ENCODE peak calls at places on chromosomes 13 and 19, in four cellular contexts. One of them, this sample, is unnamed.

GRCh38 chr13:27534108-27534975 is 84.0 kb upstream of the MTIF3 start:
- DNase-seq in heart right ventricle: no peak
- DNase-seq in A549: no peak
- DNase-seq in activated B cell treated with CpG ODN at 0.5 μM for 24 hours: no peak
- DNase-seq in this sample: no peak

GRCh38 chr19:38617283-38617763 is 430 bp downstream of the MAP4K1 start:
- DNase-seq in heart right ventricle: no peak
- DNase-seq in A549: no peak
- DNase-seq in activated B cell treated with CpG ODN at 0.5 μM for 24 hours: no peak
- DNase-seq in this sample: no peak

GRCh38 chr19:46326608-46327007 is 20.3 kb upstream of the PPP5C start:
- DNase-seq in heart right ventricle: no peak
- DNase-seq in A549: no peak
- DNase-seq in activated B cell treated with CpG ODN at 0.5 μM for 24 hours: no peak
- DNase-seq in this sample: no peak

GRCh38 chr13:102617697-102618350 is 21.0 kb downstream of the TPP2 start:
- DNase-seq in heart right ventricle: no peak
- DNase-seq in A549: no peak
- DNase-seq in activated B cell treated with CpG ODN at 0.5 μM for 24 hours: no peak
- DNase-seq in this sample: no peak

GRCh38 chr13:105334211-105334610 is 1201.3 kb downstream of the EFNB2 start:
- DNase-seq in heart right ventricle: no peak
- DNase-seq in A549: no peak
- DNase-seq in activated B cell treated with CpG ODN at 0.5 μM for 24 hours: no peak
- DNase-seq in this sample: no peak

GRCh38 chr19:28960986-28961705 is 251.8 kb downstream of the UQCRFS1 start:
- DNase-seq in heart right ventricle: no peak
- DNase-seq in A549: no peak
- DNase-seq in activated B cell treated with CpG ODN at 0.5 μM for 24 hours: no peak
- DNase-seq in this sample: no peak

GRCh38 chr19:30898353-30899103 is 450.7 kb downstream of the TSHZ3 start:
- DNase-seq in heart right ventricle: no peak
- DNase-seq in A549: no peak
- DNase-seq in activated B cell treated with CpG ODN at 0.5 μM for 24 hours: no peak
- DNase-seq in this sample: no peak

GRCh38 chr19:45473366-45474190 is 5.8 kb downstream of the FOSB start:
- DNase-seq in heart right ventricle: no peak
- DNase-seq in A549: no peak
- DNase-seq in activated B cell treated with CpG ODN at 0.5 μM for 24 hours: no peak
- DNase-seq in this sample: peak

GRCh38 chr13:94710881-94711560 is 1.3 kb downstream of the SOX21 start:
- DNase-seq in heart right ventricle: no peak
- DNase-seq in A549: peak
- DNase-seq in activated B cell treated with CpG ODN at 0.5 μM for 24 hours: no peak
- DNase-seq in this sample: no peak

GRCh38 chr13:25378528-25378927 is 6.8 kb downstream of the ATP8A2 start:
- DNase-seq in heart right ventricle: no peak
- DNase-seq in A549: no peak
- DNase-seq in activated B cell treated with CpG ODN at 0.5 μM for 24 hours: no peak
- DNase-seq in this sample: no peak

GRCh38 chr19:49488046-49488862 is 846 bp downstream of the RPL13A start:
- DNase-seq in heart right ventricle: no peak
- DNase-seq in A549: no peak
- DNase-seq in activated B cell treated with CpG ODN at 0.5 μM for 24 hours: no peak
- DNase-seq in this sample: no peak

GRCh38 chr19:16025108-16026101 is 50.9 kb upstream of the TPM4 start:
- DNase-seq in heart right ventricle: no peak
- DNase-seq in A549: peak
- DNase-seq in activated B cell treated with CpG ODN at 0.5 μM for 24 hours: no peak
- DNase-seq in this sample: peak

GRCh38 chr19:54444737-54445136 is 4.3 kb upstream of the LENG8 start:
- DNase-seq in heart right ventricle: no peak
- DNase-seq in A549: no peak
- DNase-seq in activated B cell treated with CpG ODN at 0.5 μM for 24 hours: no peak
- DNase-seq in this sample: no peak

GRCh38 chr13:40505196-40505595 is 161.2 kb downstream of the FOXO1 start:
- DNase-seq in heart right ventricle: no peak
- DNase-seq in A549: no peak
- DNase-seq in activated B cell treated with CpG ODN at 0.5 μM for 24 hours: no peak
- DNase-seq in this sample: no peak

GRCh38 chr19:33755314-33756020 is 41.2 kb upstream of the KCTD15 start:
- DNase-seq in heart right ventricle: no peak
- DNase-seq in A549: no peak
- DNase-seq in activated B cell treated with CpG ODN at 0.5 μM for 24 hours: no peak
- DNase-seq in this sample: no peak

GRCh38 chr19:33759356-33759755 is 37.3 kb upstream of the KCTD15 start:
- DNase-seq in heart right ventricle: no peak
- DNase-seq in A549: no peak
- DNase-seq in activated B cell treated with CpG ODN at 0.5 μM for 24 hours: no peak
- DNase-seq in this sample: no peak

GRCh38 chr19:33756177-33756576 is 40.5 kb upstream of the KCTD15 start:
- DNase-seq in heart right ventricle: no peak
- DNase-seq in A549: no peak
- DNase-seq in activated B cell treated with CpG ODN at 0.5 μM for 24 hours: no peak
- DNase-seq in this sample: no peak

GRCh38 chr19:33754361-33754760 is 42.3 kb upstream of the KCTD15 start:
- DNase-seq in heart right ventricle: no peak
- DNase-seq in A549: no peak
- DNase-seq in activated B cell treated with CpG ODN at 0.5 μM for 24 hours: no peak
- DNase-seq in this sample: no peak

DNA sequence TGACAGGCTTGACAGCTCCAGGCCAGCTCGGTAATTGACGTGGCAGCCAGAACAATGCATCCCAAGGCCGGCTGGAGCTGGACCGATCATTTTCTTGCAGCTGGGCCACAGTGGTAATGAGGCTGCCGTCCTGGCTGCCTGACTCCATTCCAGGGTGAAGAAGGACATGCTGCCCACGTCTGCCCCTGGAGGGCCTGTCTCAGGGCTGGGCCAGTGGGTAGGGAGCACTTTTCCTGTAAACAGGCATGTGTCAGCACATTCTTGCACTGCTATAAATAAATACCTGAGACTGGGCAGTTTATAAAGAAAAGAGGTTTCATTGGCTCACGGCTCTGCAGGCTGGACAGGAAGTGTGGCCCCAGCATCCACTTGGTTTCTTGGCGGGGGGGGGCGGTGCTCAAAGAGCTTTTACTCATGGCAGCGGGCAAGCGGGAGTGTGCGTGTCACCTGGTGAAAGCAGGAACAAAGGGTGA is 38.1 kb upstream of the KCTD15 start:
- DNase-seq in heart right ventricle: no peak
- DNase-seq in A549: peak
- DNase-seq in activated B cell treated with CpG ODN at 0.5 μM for 24 hours: no peak
- DNase-seq in this sample: no peak
- TF ChIP-seq CTCF in heart right ventricle: no peak
- TF ChIP-seq CTCF in A549: no peak
- TF ChIP-seq CTCF in activated B cell treated with CpG ODN at 0.5 μM for 24 hours: no peak
- TF ChIP-seq CTCF in this sample: no peak

DNA sequence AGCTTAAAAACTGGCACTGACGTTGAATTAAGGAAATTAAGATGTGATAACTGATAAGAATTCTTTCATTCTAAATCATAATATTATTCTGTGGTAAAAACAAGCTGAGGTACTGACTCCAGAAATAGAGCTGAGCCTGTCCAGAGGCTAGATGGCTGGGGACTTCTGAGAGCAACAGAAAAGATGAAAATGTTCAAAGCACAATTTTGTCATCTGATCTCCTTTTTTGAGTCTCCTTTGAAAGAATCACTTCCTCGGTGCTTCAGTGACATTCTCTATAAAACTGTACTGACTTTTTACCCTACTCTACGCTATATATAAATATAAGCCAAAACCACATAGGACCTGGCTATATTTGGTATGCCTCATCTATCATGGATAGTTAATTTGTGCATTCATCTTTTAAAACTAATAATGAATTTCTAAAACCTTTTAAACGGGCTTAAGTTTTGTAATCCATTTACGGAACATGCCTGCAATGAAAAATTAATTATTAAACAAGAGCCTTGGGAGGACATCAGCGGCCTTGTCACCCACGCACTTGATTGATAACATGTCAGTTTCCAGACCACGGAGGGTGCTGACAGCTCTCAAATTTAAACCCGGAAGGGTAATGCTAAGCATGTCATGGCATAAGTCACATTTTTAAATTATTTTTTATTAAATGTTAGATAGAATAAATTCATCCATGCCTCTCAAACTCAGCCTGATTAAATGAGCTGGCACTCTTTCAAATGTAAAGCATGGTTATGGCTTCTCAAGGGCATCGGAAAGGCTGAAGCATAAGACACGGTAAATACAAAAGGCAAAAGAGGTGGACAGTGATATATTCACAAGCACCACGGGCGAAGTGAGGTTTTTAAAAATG is 235.4 kb downstream of the PCDH9 start:
- DNase-seq in heart right ventricle: no peak
- DNase-seq in A549: peak
- DNase-seq in activated B cell treated with CpG ODN at 0.5 μM for 24 hours: no peak
- DNase-seq in this sample: no peak
- TF ChIP-seq CTCF in heart right ventricle: no peak
- TF ChIP-seq CTCF in A549: no peak
- TF ChIP-seq CTCF in activated B cell treated with CpG ODN at 0.5 μM for 24 hours: no peak
- TF ChIP-seq CTCF in this sample: no peak

GRCh38 chr19:58362272-58362994 is at the start of gene ZNF497:
- DNase-seq in heart right ventricle: peak
- DNase-seq in A549: peak
- DNase-seq in activated B cell treated with CpG ODN at 0.5 μM for 24 hours: peak
- DNase-seq in this sample: peak

GRCh38 chr19:58356971-58357797 is 3.9 kb upstream of the A1BG start:
- DNase-seq in heart right ventricle: no peak
- DNase-seq in A549: no peak
- DNase-seq in activated B cell treated with CpG ODN at 0.5 μM for 24 hours: no peak
- DNase-seq in this sample: no peak

GRCh38 chr19:58364127-58364526 is 1.6 kb upstream of the ZNF497 start:
- DNase-seq in heart right ventricle: no peak
- DNase-seq in A549: no peak
- DNase-seq in activated B cell treated with CpG ODN at 0.5 μM for 24 hours: no peak
- DNase-seq in this sample: no peak

GRCh38 chr19:58357798-58358145 is 4.5 kb upstream of the A1BG start:
- DNase-seq in heart right ventricle: no peak
- DNase-seq in A549: no peak
- DNase-seq in activated B cell treated with CpG ODN at 0.5 μM for 24 hours: no peak
- DNase-seq in this sample: no peak

GRCh38 chr19:58361900-58362271 is 665 bp downstream of the ZNF497 start:
- DNase-seq in heart right ventricle: peak
- DNase-seq in A549: peak
- DNase-seq in activated B cell treated with CpG ODN at 0.5 μM for 24 hours: no peak
- DNase-seq in this sample: no peak
- TF ChIP-seq CTCF in heart right ventricle: no peak
- TF ChIP-seq CTCF in A549: no peak
- TF ChIP-seq CTCF in activated B cell treated with CpG ODN at 0.5 μM for 24 hours: no peak
- TF ChIP-seq CTCF in this sample: no peak

DNA sequence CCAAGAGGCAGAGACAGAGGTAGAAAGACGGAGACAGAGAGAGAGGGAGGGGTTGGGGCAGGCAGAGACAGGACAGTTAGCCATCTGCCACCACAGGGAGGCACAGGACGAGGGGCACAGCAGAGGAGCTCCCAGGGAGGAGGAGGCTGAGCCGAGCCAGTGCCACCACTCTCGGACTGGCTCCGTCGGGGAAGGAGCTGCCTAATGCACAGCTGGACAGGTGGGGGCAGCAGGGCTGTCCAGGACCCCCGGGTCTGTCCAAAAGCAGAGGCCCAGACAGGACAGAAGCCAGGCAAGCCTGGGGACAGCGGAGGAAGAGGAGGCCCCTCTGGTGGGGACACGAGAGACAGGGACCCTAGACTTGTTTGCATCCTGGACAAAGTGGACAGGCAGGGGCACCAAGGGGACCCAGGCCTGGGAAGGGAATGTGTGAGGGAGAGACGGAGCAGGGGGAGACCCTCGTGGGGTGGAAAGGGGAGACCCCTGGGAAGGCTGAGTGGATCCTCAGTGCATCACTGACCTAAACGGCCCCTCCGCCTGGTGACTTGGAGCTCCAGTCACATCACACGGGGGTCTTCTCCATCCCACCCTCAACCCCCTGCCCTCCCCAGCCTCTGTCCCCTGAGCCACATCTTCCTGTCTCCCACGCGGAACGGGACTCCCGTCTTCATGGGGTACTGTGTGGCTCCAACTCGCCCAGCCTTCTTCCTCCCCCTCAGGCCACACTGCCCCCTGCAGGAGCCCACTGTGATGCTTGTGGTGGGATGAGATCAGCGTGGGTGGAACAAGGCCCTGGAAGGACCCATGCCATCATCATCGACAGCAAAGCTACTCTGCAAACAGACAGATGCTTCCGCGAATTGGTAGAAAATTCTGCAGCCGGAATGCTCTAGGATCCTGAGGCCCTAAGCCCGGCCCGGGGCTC is 889 bp downstream of the F10 start:
- DNase-seq in heart right ventricle: no peak
- DNase-seq in A549: no peak
- DNase-seq in activated B cell treated with CpG ODN at 0.5 μM for 24 hours: peak
- DNase-seq in this sample: no peak
- TF ChIP-seq CTCF in heart right ventricle: no peak
- TF ChIP-seq CTCF in A549: peak
- TF ChIP-seq CTCF in activated B cell treated with CpG ODN at 0.5 μM for 24 hours: no peak
- TF ChIP-seq CTCF in this sample: peak